ENCODE peak calls at places on chromosomes 5 and 9, in five cellular contexts. W is heart left ventricle, D is ovary, R is left ventricle myocardium inferior, Z is hepatocyte. O is an unnamed sample.
A peak's percentile ranks its signal among the peaks of the same experiment; 100 is the strongest.

GRCh38 chr9:73042155-73042554 is 89.3 kb upstream of the ALDH1A1 start:
- DNase-seq in Z (peak; percentile 14), D (no peak), R (no peak), W (no peak), O (no peak)

GRCh38 chr5:28703651-28704260 is 1665.4 kb upstream of the CDH9 start:
- DNase-seq in R (no peak), Z (no peak), D (no peak), W (no peak), O (no peak)

GRCh38 chr5:149206524-149207141 is 65.0 kb upstream of the AFAP1L1 start:
- DNase-seq in Z (no peak), W (no peak), D (no peak), R (no peak), O (peak; percentile 64)

GRCh38 chr5:153998010-153998409 is 40.7 kb downstream of the FAM114A2 start:
- DNase-seq in Z (no peak), D (no peak), R (no peak), W (no peak), O (no peak)

GRCh38 chr9:127033784-127034183 is 88.7 kb downstream of the ANGPTL2 start:
- DNase-seq in D (no peak), Z (no peak), R (no peak), W (no peak), O (no peak)

GRCh38 chr5:40089269-40089668 is 590.4 kb upstream of the PTGER4 start:
- DNase-seq in W (no peak), D (no peak), Z (no peak), R (no peak), O (no peak)

GRCh38 chr9:114290561-114290986 is 32.3 kb upstream of the ORM1 start:
- DNase-seq in D (peak; percentile 17), W (no peak), R (peak; percentile 8), Z (no peak), O (no peak)

GRCh38 chr5:66475731-66476130 is 120.5 kb upstream of the MAST4 start:
- DNase-seq in R (no peak), W (no peak), Z (no peak), D (no peak), O (no peak)

GRCh38 chr5:36877667-36878420 is 1.3 kb downstream of the NIPBL start:
- DNase-seq in D (no peak), W (no peak), Z (no peak), R (no peak), O (no peak)

GRCh38 chr5:89900346-89900745 is 509.2 kb downstream of the CETN3 start:
- DNase-seq in W (no peak), D (no peak), Z (no peak), R (no peak), O (no peak)

GRCh38 chr9:125427556-125427955 is 165.9 kb downstream of the GAPVD1 start:
- DNase-seq in Z (no peak), D (no peak), R (no peak), W (no peak), O (no peak)

GRCh38 chr9:34590376-34591090 is 1.0 kb upstream of the CNTFR start:
- DNase-seq in Z (no peak), W (peak; percentile 33), D (no peak), R (no peak), O (no peak)

GRCh38 chr9:1941989-1942388 is 73.2 kb upstream of the SMARCA2 start:
- DNase-seq in D (no peak), R (no peak), Z (no peak), W (no peak), O (no peak)

GRCh38 chr5:37893414-37894134 is 53.7 kb upstream of the GDNF start:
- DNase-seq in W (no peak), Z (no peak), D (no peak), R (no peak), O (no peak)

GRCh38 chr9:36401179-36401740 is 1.2 kb upstream of the RNF38 start:
- DNase-seq in D (no peak), R (no peak), Z (peak; percentile 90), W (no peak), O (no peak)

GRCh38 chr5:93990504-93991085 is 249.2 kb upstream of the POU5F2 start:
- DNase-seq in D (no peak), W (no peak), Z (no peak), R (no peak), O (no peak)

GRCh38 chr5:141634162-141634561 is 2.5 kb downstream of the HDAC3 start:
- DNase-seq in Z (no peak), W (no peak), R (no peak), D (no peak), O (no peak)

GRCh38 chr5:132268698-132269551 is 11.4 kb downstream of the PDLIM4 start:
- DNase-seq in D (no peak), W (peak; percentile 15), Z (no peak), R (no peak), O (no peak)

GRCh38 chr9:127180457-127181314 is 58.3 kb upstream of the ANGPTL2 start:
- DNase-seq in R (peak; percentile 7), Z (no peak), D (peak; percentile 21), W (peak; percentile 14), O (no peak)

DNA sequence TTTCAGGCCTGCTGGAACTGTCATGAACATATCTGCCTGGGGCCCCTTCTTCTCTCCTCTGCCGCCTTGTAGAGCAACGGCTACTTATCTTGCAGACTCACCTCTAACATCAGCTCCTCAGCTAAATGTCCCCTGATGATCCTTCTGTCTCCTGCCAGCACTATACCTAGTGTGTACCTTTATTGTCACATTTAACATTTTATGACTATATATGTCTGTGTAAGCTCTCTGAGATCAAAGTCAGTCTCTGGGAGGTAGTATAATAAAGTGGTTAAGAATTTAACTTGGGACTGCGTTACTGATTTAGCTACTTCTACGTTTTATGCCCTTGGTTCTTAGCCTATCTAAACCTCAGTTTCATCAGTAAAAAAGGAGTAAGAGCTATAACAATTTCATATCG is 2.2 kb downstream of the TMED7 start:
- DNase-seq in Z (peak; percentile 24), R (no peak), W (no peak), D (no peak), O (no peak)
- H3K4me3 ChIP-seq in Z (no peak overlapping the region), R (peak overlapping the region; percentile 97), W (peak overlapping the region; percentile 98), D (no peak overlapping the region), O (peak overlapping the region; percentile 93)

GRCh38 chr5:177035982-177036381 is 13.5 kb downstream of the ZNF346 start:
- DNase-seq in D (no peak), R (no peak), W (no peak), Z (no peak), O (no peak)
- H3K36me3 ChIP-seq in D (no peaks in the 10 kb centered on the region), R (peaks cover 8% of the 10 kb centered on the region), W (peaks cover 16% of the 10 kb centered on the region), Z (no peaks in the 10 kb centered on the region), O (peaks cover 30% of the 10 kb centered on the region)

DNA sequence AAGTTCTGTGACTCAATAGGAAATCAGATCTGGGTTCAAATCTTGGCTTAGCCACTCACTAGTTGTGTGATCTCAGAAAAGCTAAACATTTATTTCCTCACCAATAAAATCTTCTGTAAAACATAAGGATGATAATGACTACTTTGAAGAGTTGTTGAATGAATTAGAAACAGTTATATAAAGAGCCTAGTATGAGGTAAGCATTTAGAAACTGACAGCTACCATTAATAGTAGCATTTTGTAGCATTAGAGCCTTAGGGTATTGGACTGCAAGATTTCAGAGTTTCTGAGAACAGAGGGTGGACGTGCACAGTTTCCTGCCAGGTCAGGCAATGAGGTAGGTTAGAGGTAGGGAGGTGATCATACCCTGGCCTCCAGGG is 293.2 kb downstream of the CWC27 start:
- DNase-seq in W (no peak), R (no peak), D (no peak), Z (no peak), O (no peak)
- H3K4me3 ChIP-seq in W (no peak overlapping the region), R (no peak overlapping the region), D (no peak overlapping the region), Z (no peak overlapping the region), O (no peak overlapping the region)

DNA sequence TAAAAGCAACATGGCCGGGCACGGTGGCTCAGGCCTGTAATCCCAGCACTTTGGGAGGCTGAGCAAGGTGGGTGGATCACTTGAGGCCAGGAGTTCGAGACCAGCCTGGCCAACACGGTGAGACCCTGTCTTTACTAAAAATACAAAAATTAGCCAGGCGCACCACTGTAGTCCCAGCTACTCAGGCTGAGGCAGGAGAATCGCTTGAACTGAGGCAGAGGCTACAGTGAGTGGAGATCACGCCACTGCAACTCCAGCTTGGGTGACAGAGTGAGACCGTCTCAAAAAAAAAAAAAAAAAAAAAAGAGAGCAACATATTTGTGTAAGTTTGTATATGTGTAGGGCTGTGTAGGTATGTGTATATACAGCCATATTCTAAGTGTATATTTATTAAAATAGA is 7.5 kb downstream of the RPS6 start:
- DNase-seq in R (no peak), Z (no peak), W (no peak), D (no peak), O (no peak)
- H3K36me3 ChIP-seq in R (peaks cover 94% of the 10 kb centered on the region), Z (no peaks in the 10 kb centered on the region), W (peaks cover 100% of the 10 kb centered on the region), D (no peaks in the 10 kb centered on the region), O (peaks cover 47% of the 10 kb centered on the region)

GRCh38 chr5:124963236-124963929 is 216.9 kb upstream of the ZNF608 start:
- DNase-seq in R (no peak), D (peak; percentile 51), W (no peak), Z (peak; percentile 73), O (peak; percentile 5)
- H3K4me3 ChIP-seq in R (no peak overlapping the region), D (no peak overlapping the region), W (no peak overlapping the region), Z (no peak overlapping the region), O (no peak overlapping the region)

GRCh38 chr9:19876569-19877316 is 87.9 kb upstream of the SLC24A2 start:
- DNase-seq in W (no peak), D (no peak), R (no peak), Z (no peak), O (no peak)

GRCh38 chr9:19870988-19871387 is 82.2 kb upstream of the SLC24A2 start:
- DNase-seq in W (no peak), Z (no peak), R (no peak), D (no peak), O (no peak)

DNA sequence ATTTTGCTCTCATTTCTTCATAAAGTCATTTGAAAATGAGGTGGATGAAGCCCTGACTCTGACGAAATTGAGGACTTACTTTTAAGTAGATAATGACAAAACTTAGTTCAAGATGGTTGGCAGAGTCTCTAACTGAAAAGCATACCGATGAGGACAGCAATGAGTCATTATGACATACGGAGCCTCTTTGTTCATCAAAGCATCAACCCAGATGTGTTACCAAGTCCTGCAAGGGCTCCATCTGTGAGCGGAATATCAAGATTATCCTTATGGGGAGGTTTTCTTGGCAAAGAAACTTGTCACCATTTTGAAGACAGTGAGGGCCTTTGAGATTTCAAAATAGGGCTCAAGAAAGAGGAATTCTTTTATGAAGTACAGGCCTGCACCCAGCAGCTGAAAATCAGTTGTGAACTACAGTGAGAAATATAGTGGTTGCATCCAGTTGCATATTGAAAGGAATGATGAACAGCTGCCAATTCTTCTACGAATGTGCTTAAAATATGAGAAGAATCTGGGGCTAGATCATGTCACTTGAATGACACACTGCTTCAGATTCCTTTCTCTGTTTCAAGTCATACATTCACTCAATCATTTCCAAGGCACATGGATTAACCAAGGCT is 86.6 kb upstream of the SLC24A2 start:
- DNase-seq in D (no peak), Z (no peak), W (no peak), R (no peak), O (peak; percentile 7)
- H3K36me3 ChIP-seq in D (no peaks in the 10 kb centered on the region), Z (no peaks in the 10 kb centered on the region), W (no peaks in the 10 kb centered on the region), R (no peaks in the 10 kb centered on the region), O (no peaks in the 10 kb centered on the region)